ENCODE peak calls at places on chromosomes 11 and 22, in four cellular contexts. J is left ventricle myocardium inferior, W is cardiac muscle cell, G is Panc1. E is an unnamed sample. For H3K4me1, the result is how much of the 10 kb centered on the place peaks cover.

GRCh38 chr22:38481162-38481870 is 13.4 kb downstream of the KDELR3 start:
- DNase-seq in J (no peak), W (no peak), G (no peak), E (no peak)

GRCh38 chr22:50683086-50683993 is 10.7 kb downstream of the SHANK3 start:
- DNase-seq in J (no peak), W (no peak), G (no peak), E (no peak)

GRCh38 chr22:36419177-36419911 is 31.6 kb upstream of the MYH9 start:
- DNase-seq in J (peak), W (peak), G (no peak), E (peak)

GRCh38 chr11:34837246-34837856 is 78.8 kb downstream of the APIP start:
- DNase-seq in J (no peak), W (no peak), G (no peak), E (no peak)

GRCh38 chr11:27124514-27125264 is 84.1 kb downstream of the BBOX1 start:
- DNase-seq in J (no peak), W (no peak), G (no peak), E (no peak)

GRCh38 chr11:125175896-125176575 is 11.5 kb downstream of the PKNOX2 start:
- DNase-seq in J (no peak), W (no peak), G (no peak), E (no peak)

GRCh38 chr11:94583885-94584500 is 16.8 kb downstream of the PIWIL4 start:
- DNase-seq in J (no peak), W (no peak), G (no peak), E (no peak)

GRCh38 chr22:37126882-37127281 is 17.4 kb upstream of the TMPRSS6 start:
- DNase-seq in J (no peak), W (peak), G (no peak), E (no peak)

GRCh38 chr11:66523611-66524010 is 13.2 kb downstream of the BBS1 start:
- DNase-seq in J (peak), W (peak), G (no peak), E (no peak)

GRCh38 chr22:42001127-42001526 is 2.5 kb downstream of the WBP2NL start:
- DNase-seq in J (no peak), W (no peak), G (no peak), E (no peak)

GRCh38 chr11:7593476-7593875 is 79.7 kb downstream of the PPFIBP2 start:
- DNase-seq in J (no peak), W (no peak), G (no peak), E (no peak)

GRCh38 chr11:96218013-96218412 is 125.0 kb downstream of the MAML2 start:
- DNase-seq in J (no peak), W (no peak), G (no peak), E (no peak)

GRCh38 chr11:96215094-96215782 is 127.8 kb downstream of the MAML2 start:
- DNase-seq in J (no peak), W (no peak), G (no peak), E (no peak)

GRCh38 chr11:96218901-96219300 is 124.1 kb downstream of the MAML2 start:
- DNase-seq in J (no peak), W (no peak), G (no peak), E (no peak)

GRCh38 chr11:96215826-96216225 is 127.2 kb downstream of the MAML2 start:
- DNase-seq in J (no peak), W (no peak), G (no peak), E (no peak)

DNA sequence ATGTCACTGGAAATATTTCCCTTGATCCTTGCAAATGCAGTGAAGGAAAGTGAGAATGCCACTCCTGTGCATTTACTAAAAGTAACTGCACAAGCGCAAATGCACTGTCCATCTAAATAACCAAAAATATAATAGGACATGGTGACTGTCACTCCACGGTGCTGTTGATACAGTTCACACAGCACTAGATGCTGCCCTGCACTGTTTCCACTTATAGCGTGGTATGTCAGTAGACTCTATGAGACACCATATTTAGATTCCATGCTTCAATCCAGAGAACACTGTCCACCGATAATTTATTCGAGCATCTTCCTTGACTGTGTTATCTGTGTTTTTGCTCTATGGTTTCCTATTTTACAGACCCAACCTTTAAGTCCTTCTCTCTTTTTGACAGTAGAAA is 125.8 kb downstream of the MAML2 start:
- DNase-seq in J (no peak), W (no peak), G (no peak), E (no peak)
- H3K4me1 ChIP-seq in J (half or more), W (half or more), G (under half), E (under half)

GRCh38 chr22:29382575-29383328 is 5.6 kb downstream of the AP1B1 start:
- DNase-seq in J (no peak), W (no peak), G (no peak), E (no peak)

GRCh38 chr22:29385305-29385704 is 3.1 kb downstream of the AP1B1 start:
- DNase-seq in J (no peak), W (no peak), G (no peak), E (no peak)

GRCh38 chr22:29385748-29386147 is 2.6 kb downstream of the AP1B1 start:
- DNase-seq in J (no peak), W (no peak), G (no peak), E (no peak)

GRCh38 chr22:29380856-29381255 is 7.5 kb downstream of the AP1B1 start:
- DNase-seq in J (no peak), W (no peak), G (no peak), E (no peak)

DNA sequence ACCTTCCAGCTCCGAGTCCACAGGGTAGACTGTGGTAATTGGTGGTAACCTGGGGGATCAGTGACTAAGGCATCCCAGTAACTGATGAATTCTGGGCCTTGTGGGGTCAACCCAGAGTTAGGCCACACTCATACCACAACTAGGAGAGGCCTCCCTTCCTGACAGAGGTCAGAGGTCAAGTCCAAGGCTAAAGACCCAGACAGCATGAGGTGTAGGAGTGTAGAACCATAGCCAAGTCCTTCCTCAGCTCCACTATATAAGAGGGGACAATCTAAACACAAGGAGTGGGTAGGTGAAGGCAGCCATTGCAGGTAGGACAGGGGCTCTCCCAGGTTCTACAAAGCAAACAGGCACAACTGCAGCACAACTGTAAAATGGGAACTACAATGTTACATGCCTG is 4.6 kb downstream of the AP1B1 start:
- DNase-seq in J (no peak), W (no peak), G (no peak), E (no peak)
- H3K4me1 ChIP-seq in J (half or more), W (under half), G (under half), E (under half)

DNA sequence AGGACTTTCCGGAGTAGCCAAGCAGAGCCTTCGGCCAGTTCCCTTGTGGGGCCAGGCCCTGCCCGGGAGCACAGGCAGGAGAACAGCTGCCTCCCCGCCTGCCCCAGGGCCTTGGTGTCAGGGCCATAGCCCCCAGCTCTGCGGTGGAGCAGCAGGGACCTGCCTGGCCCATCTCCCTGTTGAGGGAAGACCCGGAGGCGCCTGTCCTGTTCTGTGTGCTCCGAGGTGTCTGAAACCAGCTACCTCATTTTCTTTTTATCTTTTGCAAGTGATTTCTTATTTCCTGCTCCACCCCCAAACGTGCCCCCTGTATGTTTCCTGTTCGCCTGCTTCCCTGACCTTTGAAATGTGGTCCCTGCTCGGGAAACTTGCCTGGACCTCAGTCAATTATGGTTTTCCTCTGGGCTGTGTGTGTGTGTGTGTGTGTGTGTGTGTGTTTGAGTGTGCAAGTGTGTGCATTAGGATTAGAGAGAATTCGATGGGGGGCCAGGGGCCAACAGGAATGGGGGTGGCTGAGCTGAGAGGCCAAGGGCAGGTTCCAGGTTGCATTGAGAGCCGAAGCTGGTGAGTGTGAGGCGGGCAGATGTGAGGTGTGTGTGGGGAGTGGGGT is 19.1 kb downstream of the LRP5 start:
- DNase-seq in J (no peak), W (no peak), G (no peak), E (no peak)
- H3K4me1 ChIP-seq in J (half or more), W (under half), G (half or more), E (under half)

DNA sequence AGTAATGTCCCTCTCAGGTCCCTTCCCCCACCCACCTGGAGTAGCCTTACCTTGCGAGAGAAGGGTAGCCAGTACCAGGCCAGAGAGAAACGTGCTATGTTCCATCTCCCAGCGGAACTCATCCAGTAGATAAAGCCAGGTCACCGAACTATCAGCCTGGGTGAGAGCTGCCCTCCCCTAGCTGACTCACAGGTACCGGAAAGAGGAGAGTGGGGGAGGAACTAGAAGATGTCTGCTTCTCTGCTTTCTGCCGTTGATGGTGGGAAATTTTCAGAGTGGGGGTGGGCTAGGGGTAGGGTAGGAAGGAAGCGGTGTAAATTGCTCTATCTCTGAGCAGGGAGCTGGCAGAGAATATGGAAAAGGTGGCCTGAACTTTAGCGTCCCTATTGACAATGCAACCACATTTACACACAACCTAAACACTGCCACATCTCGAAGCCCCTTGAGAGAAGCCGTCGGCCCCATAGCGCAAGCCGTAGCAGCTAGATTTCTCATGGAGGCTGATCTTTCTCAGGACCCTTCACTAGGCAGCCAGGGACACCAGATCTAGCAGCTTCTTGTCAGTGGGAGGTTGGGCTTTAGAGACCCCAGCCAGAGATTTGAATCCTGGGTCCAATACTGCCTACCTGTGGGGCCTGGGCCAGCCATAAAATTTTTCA is at the start of gene CD3D:
- DNase-seq in J (no peak), W (no peak), G (no peak), E (no peak)
- H3K4me1 ChIP-seq in J (under half), W (under half), G (under half), E (under half)